ENCODE peak calls at places on chromosomes 13 and 19, in seven cellular contexts. H is BE2C, L is AG04450, Z is endodermal cell, I is astrocyte, A is sigmoid colon, C is hepatocyte. O is an unnamed sample. For H3K9me3, the result is how much of the 10 kb centered on the place peaks cover.

GRCh38 chr19:3636506-3636905 is 9.9 kb upstream of the CACTIN start:
- DNase-seq in H (no peak), L (no peak), Z (no peak), I (no peak), A (no peak), C (no peak), O (no peak)

GRCh38 chr19:15557223-15557622 is 48.9 kb downstream of the CYP4F22 start:
- DNase-seq in H (no peak), L (no peak), Z (no peak), I (no peak), A (no peak), C (no peak), O (no peak)

GRCh38 chr13:30307194-30307965 is at the start of gene KATNAL1:
- DNase-seq in H (peak), L (no peak), Z (peak), I (peak), A (peak), C (peak), O (peak)

GRCh38 chr19:54021363-54021762 is 29.9 kb downstream of the CACNG6 start:
- DNase-seq in H (no peak), L (no peak), Z (no peak), I (no peak), A (no peak), C (no peak), O (no peak)

GRCh38 chr19:58356971-58357797 is 3.9 kb upstream of the A1BG start:
- DNase-seq in H (no peak), L (no peak), Z (peak), I (no peak), A (no peak), C (no peak), O (no peak)

GRCh38 chr13:59472134-59472533 is 691.6 kb downstream of the DIAPH3 start:
- DNase-seq in H (no peak), L (no peak), Z (no peak), I (peak), A (no peak), C (no peak), O (no peak)

GRCh38 chr19:36528921-36529518 is 949 bp upstream of the ZNF260 start:
- DNase-seq in H (no peak), L (no peak), Z (peak), I (no peak), A (no peak), C (peak), O (peak)

GRCh38 chr19:49712397-49712859 is 21.5 kb downstream of the CPT1C start:
- DNase-seq in H (peak), L (no peak), Z (peak), I (peak), A (peak), C (no peak), O (peak)

GRCh38 chr19:49331616-49332055 is 3.6 kb upstream of the CD37 start:
- DNase-seq in H (peak), L (no peak), Z (peak), I (peak), A (no peak), C (peak), O (peak)

GRCh38 chr19:18153555-18154134 is 682 bp downstream of the PIK3R2 start:
- DNase-seq in H (no peak), L (no peak), Z (no peak), I (no peak), A (no peak), C (peak), O (no peak)

GRCh38 chr19:11016591-11016990 is 55.8 kb downstream of the SMARCA4 start:
- DNase-seq in H (no peak), L (no peak), Z (no peak), I (no peak), A (no peak), C (no peak), O (no peak)

GRCh38 chr19:33219261-33219812 is 6.3 kb downstream of the SLC7A10 start:
- DNase-seq in H (no peak), L (no peak), Z (peak), I (peak), A (no peak), C (no peak), O (peak)

DNA sequence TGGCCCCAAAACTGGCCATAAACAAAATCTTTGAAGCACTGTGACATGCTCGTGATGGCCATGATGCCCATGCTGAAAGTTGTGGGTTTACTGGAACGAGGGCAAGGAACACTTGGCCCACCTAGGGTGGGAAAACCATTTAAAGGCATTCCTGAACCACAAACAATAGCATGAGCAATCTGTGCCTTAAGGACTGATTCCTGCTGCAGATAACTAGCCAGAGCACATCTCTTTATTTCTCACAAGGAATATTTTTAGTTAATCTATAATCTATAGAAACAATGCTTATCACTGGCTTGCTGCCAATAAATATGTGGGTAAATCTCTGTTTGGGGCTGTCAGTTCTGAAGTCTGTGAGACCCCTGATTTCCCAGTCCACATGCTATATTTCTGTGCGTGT is 10.3 kb upstream of the ZNF726 start:
- DNase-seq in H (no peak), L (no peak), Z (no peak), I (no peak), A (no peak), C (no peak), O (no peak)
- H3K9me3 ChIP-seq in H (under half), L (under half), Z (half or more), I (under half), A (under half), C (under half), O (under half)

GRCh38 chr19:38831142-38831605 is 420 bp downstream of the ECH1 start:
- DNase-seq in H (peak), L (peak), Z (peak), I (peak), A (peak), C (peak), O (peak)
- H3K9me3 ChIP-seq in H (under half), L (under half), Z (under half), I (under half), A (under half), C (under half), O (under half)

DNA sequence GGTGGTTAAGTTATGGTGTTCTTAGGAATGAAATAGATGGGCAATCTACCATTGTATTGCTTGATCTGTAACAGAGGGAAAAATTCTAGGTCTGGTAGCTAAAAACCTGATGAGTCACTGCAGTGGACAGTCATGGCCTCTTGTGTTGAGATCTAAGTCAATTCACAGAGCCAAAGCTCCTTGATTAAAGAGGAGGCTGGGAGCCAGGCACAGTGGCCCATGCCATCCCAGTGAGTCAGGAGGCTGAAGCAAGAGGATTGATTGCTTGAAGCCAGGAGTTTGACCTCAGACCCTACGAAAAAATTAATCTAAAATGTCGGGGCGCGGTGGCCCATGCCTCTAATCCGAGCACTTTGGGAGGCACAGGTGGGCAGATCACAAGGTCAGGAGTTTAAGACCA is 67.1 kb upstream of the KPNA3 start:
- DNase-seq in H (no peak), L (peak), Z (no peak), I (peak), A (no peak), C (peak), O (no peak)
- H3K9me3 ChIP-seq in H (under half), L (under half), Z (under half), I (under half), A (under half), C (under half), O (under half)

DNA sequence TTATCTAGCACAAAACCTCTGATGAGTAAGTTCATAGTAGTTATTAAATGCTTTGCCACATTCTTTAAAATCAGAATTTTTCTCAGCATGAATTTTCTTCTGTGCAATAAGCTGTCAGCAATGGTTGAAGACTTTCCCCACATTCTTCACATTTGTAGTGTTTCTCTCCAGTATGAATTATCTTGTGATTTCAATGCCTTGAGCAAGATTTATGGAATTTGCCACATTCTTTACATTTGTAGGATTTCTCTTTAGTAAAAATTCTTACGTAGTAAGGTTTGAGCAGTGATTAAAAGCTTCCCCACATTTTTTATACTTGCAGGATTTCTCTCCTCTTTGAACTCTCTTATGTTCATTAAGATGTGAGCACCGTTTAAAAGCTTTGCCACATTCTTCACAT is 33.6 kb downstream of the ZNF682 start:
- DNase-seq in H (no peak), L (no peak), Z (no peak), I (no peak), A (no peak), C (no peak), O (no peak)
- H3K9me3 ChIP-seq in H (under half), L (under half), Z (half or more), I (half or more), A (under half), C (half or more), O (under half)

GRCh38 chr13:112181336-112182051 is 114.5 kb downstream of the SOX1 start:
- DNase-seq in H (no peak), L (no peak), Z (peak), I (no peak), A (no peak), C (no peak), O (no peak)
- H3K9me3 ChIP-seq in H (under half), L (half or more), Z (under half), I (under half), A (under half), C (under half), O (under half)

GRCh38 chr19:21402303-21402985 is 5.5 kb downstream of the ZNF493 start:
- DNase-seq in H (no peak), L (no peak), Z (no peak), I (no peak), A (no peak), C (no peak), O (no peak)
- H3K9me3 ChIP-seq in H (under half), L (under half), Z (under half), I (under half), A (under half), C (under half), O (under half)

DNA sequence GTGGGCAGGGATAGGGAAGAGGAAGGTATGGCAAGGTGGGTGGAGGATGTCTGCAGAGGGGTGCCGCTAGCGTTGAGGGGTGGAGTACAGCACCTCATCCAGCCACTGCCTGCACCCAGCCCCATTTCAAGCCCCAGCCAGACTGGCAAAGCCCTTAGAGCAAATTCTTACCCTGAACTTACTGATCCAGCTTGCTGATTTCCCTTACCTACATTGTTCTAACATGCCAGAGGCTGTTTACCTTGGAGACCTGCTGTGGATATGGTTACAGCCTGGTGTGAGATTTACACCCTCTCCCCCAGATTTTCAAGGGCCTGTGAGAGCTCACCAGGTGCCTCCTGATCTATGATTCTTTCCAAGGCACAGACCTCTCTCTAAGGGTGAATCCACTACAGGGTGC is 86.0 kb downstream of the ZNF726 start:
- DNase-seq in H (no peak), L (no peak), Z (no peak), I (no peak), A (no peak), C (no peak), O (no peak)
- H3K9me3 ChIP-seq in H (under half), L (half or more), Z (under half), I (under half), A (under half), C (under half), O (under half)

O was measured in SJCRH30.